ENCODE peak calls at places on chromosomes 6 and 20, in ten cellular contexts. Q is psoas muscle; J is endothelial cell; X is Right ventricle myocardium superior; R is effector CD4-positive, alpha-beta T cell; G is left colon; E is H7; O is tibial nerve; Z is H9; C is stimulated activated CD4-positive, alpha-beta T cell treated with anti-CD3 and anti-CD28 coated beads, Interleukin-1b, Interleukin-23, amount 100 ng/mL, for 24 hours. K is an unnamed sample.

GRCh38 chr20:44429017-44429339 is 46.7 kb upstream of the TTPAL start:
- DNase-seq in Q (no peak), J (no peak), X (no peak), R (no peak), G (no peak), E (no peak), O (no peak), Z (no peak), C (no peak), K (no peak)

GRCh38 chr6:70586114-70586513 is 19.4 kb downstream of the SDHAF4 start:
- DNase-seq in Q (no peak), J (no peak), X (no peak), R (no peak), G (no peak), E (no peak), O (no peak), Z (no peak), C (no peak), K (no peak)

GRCh38 chr6:98433325-98433724 is 401.0 kb upstream of the POU3F2 start:
- DNase-seq in Q (no peak), J (no peak), X (no peak), R (no peak), G (no peak), E (no peak), O (no peak), Z (no peak), C (no peak), K (no peak)

GRCh38 chr20:48697845-48698491 is 129.8 kb downstream of the PREX1 start:
- DNase-seq in Q (peak), J (no peak), X (peak), R (no peak), G (peak), E (no peak), O (peak), Z (no peak), C (no peak), K (no peak)

GRCh38 chr20:61284752-61285151 is 32.7 kb downstream of the CDH4 start:
- DNase-seq in Q (no peak), J (no peak), X (no peak), R (no peak), G (no peak), E (no peak), O (no peak), Z (no peak), C (no peak), K (no peak)

GRCh38 chr6:44039839-44040350 is 87.4 kb downstream of the MRPL14 start:
- DNase-seq in Q (no peak), J (no peak), X (peak), R (no peak), G (peak), E (no peak), O (no peak), Z (no peak), C (no peak), K (no peak)

GRCh38 chr6:3627501-3627900 is 124.0 kb downstream of the PXDC1 start:
- DNase-seq in Q (no peak), J (no peak), X (no peak), R (no peak), G (no peak), E (no peak), O (no peak), Z (no peak), C (no peak), K (no peak)

GRCh38 chr20:38676576-38676975 is 47.7 kb upstream of the SLC32A1 start:
- DNase-seq in Q (no peak), J (no peak), X (no peak), R (no peak), G (no peak), E (no peak), O (no peak), Z (no peak), C (no peak), K (no peak)

GRCh38 chr6:170147056-170147787 is 143.7 kb downstream of the DLL1 start:
- DNase-seq in Q (no peak), J (no peak), X (peak), R (no peak), G (no peak), E (no peak), O (no peak), Z (no peak), C (no peak), K (no peak)

GRCh38 chr6:89058627-89059026 is 21.9 kb upstream of the PNRC1 start:
- DNase-seq in Q (no peak), J (no peak), X (no peak), R (no peak), G (no peak), E (no peak), O (no peak), Z (no peak), C (no peak), K (no peak)

GRCh38 chr6:168326294-168327261 is 7.0 kb upstream of the DACT2 start:
- DNase-seq in Q (no peak), J (no peak), X (no peak), R (no peak), G (no peak), E (peak), O (no peak), Z (no peak), C (no peak), K (peak)

GRCh38 chr6:5511924-5512323 is 250.6 kb downstream of the FARS2 start:
- DNase-seq in Q (no peak), J (no peak), X (no peak), R (no peak), G (no peak), E (no peak), O (no peak), Z (no peak), C (no peak), K (no peak)

GRCh38 chr6:136403166-136403980 is 113.7 kb upstream of the BCLAF1 start:
- DNase-seq in Q (no peak), J (no peak), X (no peak), R (no peak), G (no peak), E (no peak), O (no peak), Z (no peak), C (no peak), K (no peak)

GRCh38 chr6:166627875-166628849 is 1.1 kb upstream of the RPS6KA2 start:
- DNase-seq in Q (peak), J (peak), X (peak), R (peak), G (peak), E (peak), O (no peak), Z (peak), C (no peak), K (peak)

GRCh38 chr6:166417285-166417691 is 34.5 kb upstream of the MPC1 start:
- DNase-seq in Q (no peak), J (no peak), X (no peak), R (peak), G (no peak), E (no peak), O (no peak), Z (no peak), C (no peak), K (no peak)

GRCh38 chr20:25233016-25233772 is 14.7 kb upstream of the PYGB start:
- DNase-seq in Q (peak), J (no peak), X (peak), R (no peak), G (peak), E (no peak), O (peak), Z (no peak), C (no peak), K (no peak)

K was measured in GM23338.